ENCODE peak calls at places on chromosomes 5 and 9, in ten cellular contexts. F is H54; H is activated CD8-positive, alpha-beta memory T cell treated with anti-CD3 and anti-CD28 coated beads for 1 hour; M is hepatocyte; I is activated T-cell treated with anti-CD3 and anti-CD28 coated beads for 1 hour; N is AG09319; L is stimulated activated CD8-positive, alpha-beta memory T cell treated with anti-CD3 and anti-CD28 coated beads, Interleukin-4, amount 100 ng/mL, for 24 hours; P is EH; A is adipocyte; T is activated T-helper 1 cell treated with anti-CD3 and anti-CD28 coated beads, Interleukin-12 subunit alpha, Interleukin-12 subunit beta, Interleukin-2, Interleukin-4 antibody, amounts not matched to agents 30 ng/mL and 10 ng/mL and 1 ng/mL, durations not matched to agents 14 hours and 24 hours and 36 hours. Y is an unnamed sample.
A peak's percentile ranks its signal among the peaks of the same experiment; 100 is the strongest.

GRCh38 chr9:36407122-36407723 is 7.2 kb upstream of the RNF38 start:
- DNase-seq in F (no peak), H (peak; percentile 44), M (peak; percentile 83), I (peak; percentile 30), N (peak; percentile 43), L (peak; percentile 28), P (peak; percentile 68), A (peak; percentile 83), T (peak; percentile 49), Y (peak; percentile 59)

GRCh38 chr5:172166030-172166429 is 22.0 kb downstream of the STK10 start:
- DNase-seq in F (no peak), H (no peak), M (no peak), I (no peak), N (no peak), L (no peak), P (no peak), A (no peak), T (no peak), Y (no peak)

GRCh38 chr5:159207616-159208507 is 1.5 kb downstream of the RNF145 start:
- DNase-seq in F (peak; percentile 81), H (peak; percentile 66), M (peak; percentile 88), I (peak; percentile 65), N (peak; percentile 22), L (peak; percentile 65), P (peak; percentile 80), A (peak; percentile 85), T (peak; percentile 74), Y (peak; percentile 85)

GRCh38 chr9:128920381-128921058 is at the start of gene PHYHD1:
- DNase-seq in F (peak; percentile 72), H (no peak), M (no peak), I (no peak), N (no peak), L (no peak), P (peak; percentile 80), A (no peak), T (no peak), Y (peak; percentile 93)

GRCh38 chr5:82104872-82105271 is 133.0 kb downstream of the ATG10 start:
- DNase-seq in F (no peak), H (no peak), M (no peak), I (no peak), N (no peak), L (no peak), P (no peak), A (no peak), T (no peak), Y (no peak)

GRCh38 chr5:33291216-33292000 is 149.4 kb upstream of the TARS1 start:
- DNase-seq in F (no peak), H (no peak), M (no peak), I (no peak), N (no peak), L (no peak), P (no peak), A (no peak), T (no peak), Y (no peak)

GRCh38 chr9:130454096-130454811 is 9.5 kb downstream of the ASS1 start:
- DNase-seq in F (no peak), H (no peak), M (no peak), I (no peak), N (no peak), L (no peak), P (no peak), A (no peak), T (no peak), Y (no peak)

GRCh38 chr9:7963026-7963425 is 163.4 kb upstream of the DMAC1 start:
- DNase-seq in F (no peak), H (no peak), M (no peak), I (no peak), N (no peak), L (no peak), P (no peak), A (no peak), T (no peak), Y (no peak)

GRCh38 chr5:81212211-81212687 is 20.9 kb upstream of the CKMT2 start:
- DNase-seq in F (no peak), H (no peak), M (peak; percentile 75), I (no peak), N (no peak), L (no peak), P (no peak), A (no peak), T (no peak), Y (no peak)

GRCh38 chr5:176647870-176648466 is 684 bp downstream of the TSPAN17 start:
- DNase-seq in F (peak; percentile 59), H (no peak), M (peak; percentile 71), I (no peak), N (no peak), L (no peak), P (peak; percentile 44), A (peak; percentile 53), T (no peak), Y (peak; percentile 35)

GRCh38 chr5:83281658-83282057 is 189.9 kb upstream of the VCAN start:
- DNase-seq in F (peak; percentile 17), H (no peak), M (no peak), I (no peak), N (no peak), L (no peak), P (peak; percentile 71), A (peak; percentile 22), T (no peak), Y (no peak)

GRCh38 chr9:110897899-110898298 is 140.4 kb downstream of the LPAR1 start:
- DNase-seq in F (no peak), H (no peak), M (no peak), I (no peak), N (no peak), L (no peak), P (peak; percentile 86), A (peak; percentile 59), T (no peak), Y (peak; percentile 39)

GRCh38 chr5:152884006-152884405 is 478.9 kb upstream of the NMUR2 start:
- DNase-seq in F (no peak), H (no peak), M (no peak), I (no peak), N (no peak), L (no peak), P (no peak), A (no peak), T (no peak), Y (no peak)

GRCh38 chr9:30574355-30575151 is 1809.9 kb upstream of the ACO1 start:
- DNase-seq in F (no peak), H (no peak), M (no peak), I (no peak), N (no peak), L (no peak), P (no peak), A (no peak), T (no peak), Y (no peak)

GRCh38 chr5:40071870-40072269 is 607.8 kb upstream of the PTGER4 start:
- DNase-seq in F (no peak), H (no peak), M (no peak), I (no peak), N (no peak), L (no peak), P (no peak), A (peak; percentile 56), T (no peak), Y (no peak)

GRCh38 chr9:137694962-137695875 is 76.4 kb downstream of the EHMT1 start:
- DNase-seq in F (no peak), H (no peak), M (peak; percentile 71), I (no peak), N (no peak), L (no peak), P (peak; percentile 48), A (no peak), T (no peak), Y (peak; percentile 21)

Y was measured in myocyte.